ENCODE peak calls at places on chromosome 1, in five cellular contexts. One of them, this sample, is unnamed. For H3K36me3, the result is how much of the 10 kb centered on the place peaks cover.

GRCh38 chr1:29785554-29785953 is 549.2 kb downstream of the PTPRU start:
- DNase-seq in adrenal gland: no peak
- DNase-seq in right lobe of liver: no peak
- DNase-seq in pancreas: no peak
- DNase-seq in IMR-90: no peak
- DNase-seq in this sample: no peak

GRCh38 chr1:44390277-44390676 is 14.8 kb upstream of the RNF220 start:
- DNase-seq in adrenal gland: no peak
- DNase-seq in pancreas: no peak
- DNase-seq in right lobe of liver: no peak
- DNase-seq in IMR-90: peak
- DNase-seq in this sample: peak

GRCh38 chr1:921011-921837 is 2.5 kb upstream of the SAMD11 start:
- DNase-seq in pancreas: peak
- DNase-seq in adrenal gland: peak
- DNase-seq in right lobe of liver: no peak
- DNase-seq in IMR-90: peak
- DNase-seq in this sample: peak

GRCh38 chr1:88509369-88509768 is 174.7 kb upstream of the PKN2 start:
- DNase-seq in IMR-90: peak
- DNase-seq in right lobe of liver: no peak
- DNase-seq in adrenal gland: no peak
- DNase-seq in pancreas: no peak
- DNase-seq in this sample: no peak

GRCh38 chr1:24091971-24092482 is 19.9 kb downstream of the MYOM3 start:
- DNase-seq in adrenal gland: no peak
- DNase-seq in IMR-90: no peak
- DNase-seq in right lobe of liver: no peak
- DNase-seq in pancreas: no peak
- DNase-seq in this sample: no peak

GRCh38 chr1:160399544-160400283 is 650 bp upstream of the VANGL2 start:
- DNase-seq in IMR-90: no peak
- DNase-seq in adrenal gland: no peak
- DNase-seq in right lobe of liver: no peak
- DNase-seq in pancreas: no peak
- DNase-seq in this sample: no peak

GRCh38 chr1:29849038-29849750 is 612.9 kb downstream of the PTPRU start:
- DNase-seq in adrenal gland: peak
- DNase-seq in IMR-90: peak
- DNase-seq in right lobe of liver: no peak
- DNase-seq in pancreas: peak
- DNase-seq in this sample: peak

GRCh38 chr1:12547586-12548225 is 70.3 kb downstream of the DHRS3 start:
- DNase-seq in right lobe of liver: no peak
- DNase-seq in IMR-90: no peak
- DNase-seq in adrenal gland: no peak
- DNase-seq in pancreas: no peak
- DNase-seq in this sample: no peak

GRCh38 chr1:20717452-20718342 is at the start of gene KIF17:
- DNase-seq in right lobe of liver: peak
- DNase-seq in IMR-90: peak
- DNase-seq in adrenal gland: peak
- DNase-seq in pancreas: peak
- DNase-seq in this sample: peak

GRCh38 chr1:110675060-110675791 is 486 bp upstream of the KCNA3 start:
- DNase-seq in right lobe of liver: no peak
- DNase-seq in pancreas: no peak
- DNase-seq in IMR-90: no peak
- DNase-seq in adrenal gland: no peak
- DNase-seq in this sample: no peak

GRCh38 chr1:54889132-54889725 is 2.2 kb upstream of the DHCR24 start:
- DNase-seq in adrenal gland: peak
- DNase-seq in pancreas: no peak
- DNase-seq in right lobe of liver: no peak
- DNase-seq in IMR-90: no peak
- DNase-seq in this sample: no peak

DNA sequence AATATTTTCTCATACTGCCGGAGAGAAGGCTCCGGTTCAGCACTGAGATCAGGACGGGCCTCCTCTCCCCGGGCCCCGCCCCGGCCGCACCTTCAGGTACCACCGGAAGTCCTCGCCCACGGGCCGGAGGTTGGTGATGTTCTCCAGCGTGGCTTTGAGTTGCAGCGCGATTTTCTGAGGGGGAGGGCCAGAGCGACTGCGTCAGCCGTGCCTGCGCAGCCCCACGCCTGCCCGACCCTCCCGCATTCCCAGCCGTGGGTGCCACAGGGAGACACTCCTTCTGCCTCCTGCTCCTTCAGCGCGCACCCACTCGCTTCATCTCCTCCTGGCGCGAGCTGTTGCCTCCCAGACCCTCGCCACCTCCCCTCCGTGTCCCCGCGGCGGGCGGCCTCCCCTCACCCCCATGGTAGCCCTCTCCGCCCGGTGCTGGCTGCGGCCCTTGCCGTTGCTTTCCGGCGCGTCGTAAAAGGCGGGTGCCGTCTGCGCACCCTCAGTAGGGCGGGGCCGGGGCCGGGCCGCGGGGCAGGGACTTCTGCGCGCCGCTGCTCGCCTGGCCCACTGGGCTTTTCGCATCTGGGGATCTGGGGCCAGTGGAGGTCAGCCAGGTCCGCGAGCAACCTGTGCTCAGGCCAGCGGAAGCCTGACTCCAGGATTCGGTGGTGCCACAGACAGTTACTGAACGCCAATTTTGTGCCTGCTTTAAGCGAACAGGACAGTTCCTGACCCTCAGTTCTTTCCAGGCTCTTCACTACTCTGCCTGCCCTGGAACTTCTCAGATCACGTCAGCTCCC is at the start of gene CZIB:
- DNase-seq in right lobe of liver: peak
- DNase-seq in adrenal gland: peak
- DNase-seq in IMR-90: peak
- DNase-seq in pancreas: peak
- DNase-seq in this sample: peak
- H3K36me3 ChIP-seq in right lobe of liver: under half
- H3K36me3 ChIP-seq in adrenal gland: under half
- H3K36me3 ChIP-seq in IMR-90: under half
- H3K36me3 ChIP-seq in pancreas: under half
- H3K36me3 ChIP-seq in this sample: under half

DNA sequence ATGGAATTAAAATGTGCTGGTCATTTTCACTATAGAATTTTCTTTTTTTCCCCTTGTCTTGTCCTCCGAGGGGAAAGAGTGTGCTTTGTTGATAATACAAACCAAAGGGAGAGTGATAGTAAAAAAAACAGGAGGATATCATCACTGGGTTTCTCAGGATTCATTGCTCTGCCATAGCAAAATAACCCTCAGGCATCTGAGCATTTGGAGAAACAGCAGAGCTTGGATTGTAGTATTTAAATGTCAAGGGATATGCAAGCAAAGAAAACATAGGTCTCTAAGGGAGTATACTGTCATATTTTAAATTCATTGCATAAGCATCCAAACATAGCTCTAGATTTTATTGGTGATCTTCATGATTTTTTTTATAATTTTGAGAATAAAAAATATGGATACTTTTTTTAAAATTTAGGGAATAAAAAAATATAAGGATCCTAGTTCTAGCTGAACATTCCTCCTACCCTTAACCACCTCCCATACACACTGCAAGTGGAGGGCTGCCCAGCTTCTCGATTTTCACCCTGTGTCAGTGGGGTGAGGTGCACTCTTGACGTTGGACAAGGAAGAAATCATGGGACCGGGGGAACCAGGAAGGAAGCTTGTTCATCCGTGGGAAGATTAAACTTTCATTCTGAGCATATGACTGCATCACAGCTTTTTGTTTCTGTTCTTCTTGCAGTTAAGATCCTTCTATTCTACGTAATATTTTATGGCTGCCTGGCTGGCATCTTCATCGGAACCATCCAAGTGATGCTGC is 4.4 kb downstream of the ATP1B1 start:
- DNase-seq in IMR-90: peak
- DNase-seq in right lobe of liver: no peak
- DNase-seq in adrenal gland: peak
- DNase-seq in pancreas: no peak
- DNase-seq in this sample: peak
- H3K4me3 ChIP-seq in IMR-90: no peak
- H3K4me3 ChIP-seq in right lobe of liver: no peak
- H3K4me3 ChIP-seq in adrenal gland: no peak
- H3K4me3 ChIP-seq in pancreas: no peak
- H3K4me3 ChIP-seq in this sample: peak

GRCh38 chr1:156282143-156282478 is 514 bp downstream of the SMG5 start:
- DNase-seq in pancreas: no peak
- DNase-seq in IMR-90: no peak
- DNase-seq in right lobe of liver: no peak
- DNase-seq in adrenal gland: no peak
- DNase-seq in this sample: no peak

GRCh38 chr1:156282479-156283222 is at the start of gene SMG5:
- DNase-seq in right lobe of liver: peak
- DNase-seq in IMR-90: peak
- DNase-seq in adrenal gland: peak
- DNase-seq in pancreas: peak
- DNase-seq in this sample: peak

GRCh38 chr1:156281281-156282142 is 1.1 kb downstream of the SMG5 start:
- DNase-seq in IMR-90: peak
- DNase-seq in adrenal gland: peak
- DNase-seq in right lobe of liver: peak
- DNase-seq in pancreas: peak
- DNase-seq in this sample: peak

GRCh38 chr1:156276966-156277381 is 5.7 kb downstream of the SMG5 start:
- DNase-seq in IMR-90: no peak
- DNase-seq in right lobe of liver: peak
- DNase-seq in adrenal gland: no peak
- DNase-seq in pancreas: no peak
- DNase-seq in this sample: no peak

GRCh38 chr1:156279837-156280236 is 2.8 kb downstream of the SMG5 start:
- DNase-seq in adrenal gland: no peak
- DNase-seq in pancreas: no peak
- DNase-seq in IMR-90: no peak
- DNase-seq in right lobe of liver: no peak
- DNase-seq in this sample: no peak
- H3K36me3 ChIP-seq in adrenal gland: under half
- H3K36me3 ChIP-seq in pancreas: under half
- H3K36me3 ChIP-seq in IMR-90: under half
- H3K36me3 ChIP-seq in right lobe of liver: under half
- H3K36me3 ChIP-seq in this sample: under half

GRCh38 chr1:243917177-243917862 is 67.3 kb upstream of the AKT3 start:
- DNase-seq in IMR-90: peak
- DNase-seq in right lobe of liver: no peak
- DNase-seq in pancreas: peak
- DNase-seq in adrenal gland: peak
- DNase-seq in this sample: peak
- H3K4me3 ChIP-seq in IMR-90: peak
- H3K4me3 ChIP-seq in right lobe of liver: peak
- H3K4me3 ChIP-seq in pancreas: no peak
- H3K4me3 ChIP-seq in adrenal gland: no peak
- H3K4me3 ChIP-seq in this sample: peak

GRCh38 chr1:204402391-204402790 is 9.2 kb downstream of the PPP1R15B start:
- DNase-seq in IMR-90: no peak
- DNase-seq in right lobe of liver: no peak
- DNase-seq in adrenal gland: no peak
- DNase-seq in pancreas: no peak
- DNase-seq in this sample: no peak
- H3K36me3 ChIP-seq in IMR-90: under half
- H3K36me3 ChIP-seq in right lobe of liver: under half
- H3K36me3 ChIP-seq in adrenal gland: under half
- H3K36me3 ChIP-seq in pancreas: under half
- H3K36me3 ChIP-seq in this sample: under half

DNA sequence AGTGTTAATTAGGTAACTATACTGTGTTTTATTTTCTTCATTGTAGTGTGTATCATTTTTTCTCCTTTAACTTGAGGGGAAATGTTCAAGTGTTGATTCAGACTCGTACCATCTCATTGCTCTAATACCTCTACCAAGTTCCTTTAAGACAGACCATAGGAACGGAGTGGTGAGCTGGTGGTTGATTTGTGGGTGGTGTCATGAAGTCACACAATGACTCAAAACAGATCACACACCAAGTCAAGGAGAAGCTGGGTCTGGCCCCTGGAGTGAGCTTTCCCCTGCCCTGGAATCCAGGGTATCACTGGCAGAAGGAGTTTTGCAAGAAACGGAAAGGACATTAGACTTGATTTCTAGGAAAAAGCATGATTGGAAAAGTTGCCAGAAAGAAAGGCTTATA is 79.5 kb downstream of the TBX19 start:
- DNase-seq in adrenal gland: no peak
- DNase-seq in pancreas: no peak
- DNase-seq in IMR-90: no peak
- DNase-seq in right lobe of liver: no peak
- DNase-seq in this sample: no peak
- H3K4me3 ChIP-seq in adrenal gland: no peak
- H3K4me3 ChIP-seq in pancreas: no peak
- H3K4me3 ChIP-seq in IMR-90: no peak
- H3K4me3 ChIP-seq in right lobe of liver: no peak
- H3K4me3 ChIP-seq in this sample: no peak

DNA sequence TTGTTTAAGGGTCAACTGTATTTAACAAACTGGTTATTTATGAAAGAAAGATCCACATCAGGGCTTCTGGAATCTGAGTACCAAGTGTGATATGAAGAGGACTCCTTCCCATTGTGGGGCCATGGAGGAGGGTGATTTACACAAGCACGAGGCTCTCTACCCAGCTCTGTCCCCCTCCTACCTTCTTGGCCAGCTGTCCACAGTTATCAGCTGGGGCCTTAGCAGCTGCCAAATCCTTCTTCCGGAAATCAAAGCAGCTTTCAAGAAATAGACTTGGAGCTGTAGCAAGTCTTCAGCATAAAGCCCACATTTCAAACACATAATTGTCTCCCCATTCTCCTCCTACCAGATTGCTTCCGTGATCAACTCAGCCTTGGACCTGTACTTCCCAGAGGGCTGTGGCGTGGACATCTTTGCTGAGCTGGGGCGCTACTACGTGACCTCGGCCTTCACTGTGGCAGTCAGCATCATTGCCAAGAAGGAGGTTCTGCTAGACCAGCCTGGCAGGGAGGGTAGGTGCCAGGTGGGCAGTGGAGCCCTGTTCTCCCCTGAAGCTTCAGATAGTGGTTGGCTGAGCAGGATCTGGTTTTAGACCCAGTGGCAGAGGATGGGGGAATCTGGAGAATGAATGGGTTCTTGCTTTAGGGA is 15.5 kb downstream of the AZIN2 start:
- DNase-seq in IMR-90: peak
- DNase-seq in pancreas: no peak
- DNase-seq in adrenal gland: peak
- DNase-seq in right lobe of liver: no peak
- DNase-seq in this sample: peak
- H3K36me3 ChIP-seq in IMR-90: under half
- H3K36me3 ChIP-seq in pancreas: under half
- H3K36me3 ChIP-seq in adrenal gland: under half
- H3K36me3 ChIP-seq in right lobe of liver: under half
- H3K36me3 ChIP-seq in this sample: under half

GRCh38 chr1:39845569-39846566 is 37.4 kb downstream of the TRIT1 start:
- DNase-seq in pancreas: peak
- DNase-seq in right lobe of liver: peak
- DNase-seq in IMR-90: peak
- DNase-seq in adrenal gland: peak
- DNase-seq in this sample: peak
- H3K4me3 ChIP-seq in pancreas: no peak
- H3K4me3 ChIP-seq in right lobe of liver: no peak
- H3K4me3 ChIP-seq in IMR-90: no peak
- H3K4me3 ChIP-seq in adrenal gland: no peak
- H3K4me3 ChIP-seq in this sample: no peak